ENCODE peak calls at places on chromosomes 1 and 21, in nine cellular contexts. M is CD8-positive, alpha-beta T cell; U is OCI-LY7; Z is adrenal gland; T is tibial artery; P is astrocyte; L is heart left ventricle; I is lower lobe of right lung; K is stomach. S is an unnamed sample.

GRCh38 chr1:151311589-151312331 is 15.5 kb downstream of the PI4KB start:
- DNase-seq in U (no peak), I (peak), L (peak), P (peak), K (peak), Z (peak), M (peak), T (peak), S (no peak)

GRCh38 chr21:44516342-44516741 is 23.7 kb downstream of the KRTAP10-1 start:
- DNase-seq in K (no peak), L (no peak), P (no peak), T (no peak), U (no peak), M (no peak), Z (no peak), I (peak), S (no peak)

GRCh38 chr1:153790282-153790995 is 15.2 kb downstream of the SLC27A3 start:
- DNase-seq in T (peak), L (peak), P (peak), U (no peak), I (peak), Z (peak), K (peak), M (no peak), S (peak)

GRCh38 chr1:26302733-26303405 is 3.6 kb downstream of the UBXN11 start:
- DNase-seq in P (peak), Z (no peak), T (no peak), K (no peak), I (no peak), L (no peak), U (no peak), M (no peak), S (no peak)

GRCh38 chr1:21510113-21510493 is 880 bp downstream of the ALPL start:
- DNase-seq in I (no peak), U (no peak), M (no peak), K (no peak), P (no peak), T (no peak), L (no peak), Z (no peak), S (no peak)

GRCh38 chr1:54711536-54711935 is 4.1 kb upstream of the TTC4 start:
- DNase-seq in U (no peak), I (no peak), T (no peak), K (no peak), P (no peak), M (no peak), Z (no peak), L (no peak), S (no peak)

GRCh38 chr1:115323366-115324004 is 14.6 kb downstream of the NGF start:
- DNase-seq in T (no peak), U (no peak), I (no peak), Z (no peak), K (no peak), L (no peak), M (no peak), P (no peak), S (no peak)

GRCh38 chr1:208829601-208830000 is 585.4 kb upstream of the PLXNA2 start:
- DNase-seq in M (no peak), T (no peak), Z (no peak), K (no peak), P (no peak), I (no peak), U (no peak), L (no peak), S (no peak)

GRCh38 chr1:200386416-200386815 is 23.4 kb downstream of the ZNF281 start:
- DNase-seq in K (no peak), L (no peak), Z (no peak), M (no peak), U (no peak), P (peak), T (no peak), I (no peak), S (no peak)

GRCh38 chr21:17391811-17392340 is 121.0 kb upstream of the CXADR start:
- DNase-seq in L (no peak), Z (no peak), M (no peak), U (no peak), K (no peak), P (no peak), T (no peak), I (no peak), S (no peak)

GRCh38 chr1:22142315-22143064 is 407 bp downstream of the WNT4 start:
- DNase-seq in I (no peak), K (peak), P (no peak), Z (no peak), L (no peak), U (no peak), T (no peak), M (no peak), S (no peak)

GRCh38 chr21:28473530-28474225 is 519.0 kb downstream of the LTN1 start:
- DNase-seq in Z (no peak), T (no peak), L (no peak), K (no peak), U (no peak), M (no peak), I (no peak), P (no peak), S (no peak)

GRCh38 chr1:208089971-208090755 is 154.0 kb downstream of the PLXNA2 start:
- DNase-seq in M (no peak), K (no peak), L (peak), P (peak), I (no peak), U (no peak), T (peak), Z (no peak), S (no peak)

GRCh38 chr1:176211395-176212165 is 4.5 kb upstream of the COP1 start:
- DNase-seq in M (no peak), I (no peak), K (no peak), U (no peak), Z (no peak), L (no peak), T (no peak), P (no peak), S (no peak)

GRCh38 chr1:36643391-36644270 is 160.9 kb upstream of the CSF3R start:
- DNase-seq in Z (no peak), M (no peak), L (no peak), U (peak), K (no peak), I (no peak), P (no peak), T (no peak), S (no peak)

DNA sequence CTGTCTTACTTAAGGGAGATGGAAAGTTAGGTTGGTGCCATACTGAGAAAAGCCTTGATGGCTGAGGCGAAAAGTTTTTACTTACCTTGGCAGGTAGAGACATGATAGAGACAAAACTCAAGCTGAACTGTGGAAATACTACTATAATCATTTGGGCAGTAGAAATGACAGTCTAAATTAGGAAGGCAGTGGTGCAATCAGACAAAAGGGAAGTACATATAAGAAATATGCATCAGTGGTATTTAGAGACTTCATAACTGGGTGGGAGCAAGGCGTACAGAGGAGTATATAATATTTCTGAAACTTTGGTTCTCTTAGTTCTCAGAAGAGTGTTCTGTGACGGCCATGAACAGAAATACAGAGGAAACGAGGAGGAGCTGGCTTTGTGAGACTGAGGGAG is 2.4 kb upstream of the CEP350 start:
- DNase-seq in L (no peak), U (no peak), T (no peak), P (no peak), I (no peak), K (no peak), Z (no peak), M (no peak), S (no peak)
- H3K4me3 ChIP-seq in L (no peak), U (no peak), T (no peak), P (no peak), I (no peak), K (no peak), Z (no peak), M (no peak), S (no peak)

GRCh38 chr1:84724128-84724860 is 34.0 kb upstream of the SSX2IP start:
- DNase-seq in U (peak), T (no peak), P (no peak), M (peak), Z (no peak), I (peak), K (no peak), L (peak), S (no peak)
- TF ChIP-seq CTCF in U (peak), T (no peak), P (peak), M (peak), Z (no peak), I (peak), K (no peak), L (no peak), S (no peak)

GRCh38 chr1:103058393-103058792 is 49.9 kb downstream of the COL11A1 start:
- DNase-seq in U (no peak), P (no peak), Z (no peak), T (no peak), K (no peak), L (no peak), M (no peak), I (no peak), S (no peak)

GRCh38 chr1:103069201-103069600 is 39.1 kb downstream of the COL11A1 start:
- DNase-seq in T (no peak), M (no peak), U (no peak), L (no peak), Z (no peak), I (no peak), K (no peak), P (no peak), S (no peak)

GRCh38 chr1:103063911-103064310 is 44.4 kb downstream of the COL11A1 start:
- DNase-seq in T (no peak), U (no peak), Z (no peak), L (no peak), I (no peak), P (no peak), M (no peak), K (no peak), S (no peak)
- H3K27ac ChIP-seq in T (no peak), U (no peak), Z (no peak), L (no peak), I (no peak), P (no peak), M (no peak), K (no peak), S (no peak)

GRCh38 chr1:107952989-107953388 is 12.0 kb downstream of the VAV3 start:
- DNase-seq in Z (peak), K (no peak), L (no peak), U (peak), P (no peak), T (no peak), I (no peak), M (no peak), S (no peak)

GRCh38 chr1:107949467-107950253 is 15.3 kb downstream of the VAV3 start:
- DNase-seq in L (no peak), P (no peak), I (no peak), K (no peak), M (no peak), T (no peak), Z (no peak), U (no peak), S (no peak)

GRCh38 chr1:107954121-107954520 is 10.9 kb downstream of the VAV3 start:
- DNase-seq in L (no peak), K (no peak), Z (no peak), I (no peak), T (no peak), P (no peak), U (no peak), M (no peak), S (no peak)

GRCh38 chr1:107953551-107953950 is 11.4 kb downstream of the VAV3 start:
- DNase-seq in P (no peak), K (no peak), L (no peak), Z (no peak), T (no peak), M (no peak), I (no peak), U (no peak), S (no peak)

GRCh38 chr1:107950434-107950833 is 14.5 kb downstream of the VAV3 start:
- DNase-seq in K (no peak), M (no peak), Z (no peak), T (no peak), P (no peak), I (no peak), U (no peak), L (no peak), S (no peak)
- H3K4me3 ChIP-seq in K (no peak), M (no peak), Z (no peak), T (no peak), P (no peak), I (no peak), U (no peak), L (no peak), S (no peak)

GRCh38 chr1:158611916-158612315 is 6.8 kb downstream of the OR10Z1 start:
- DNase-seq in K (no peak), M (no peak), I (no peak), L (no peak), T (no peak), P (no peak), Z (no peak), U (no peak), S (no peak)

GRCh38 chr1:158613764-158614163 is 8.7 kb downstream of the OR10Z1 start:
- DNase-seq in P (no peak), M (no peak), Z (no peak), I (no peak), U (no peak), T (no peak), K (no peak), L (no peak), S (no peak)
- TF ChIP-seq CTCF in P (no peak), M (no peak), Z (no peak), I (no peak), U (no peak), T (no peak), K (no peak), L (no peak), S (no peak)

DNA sequence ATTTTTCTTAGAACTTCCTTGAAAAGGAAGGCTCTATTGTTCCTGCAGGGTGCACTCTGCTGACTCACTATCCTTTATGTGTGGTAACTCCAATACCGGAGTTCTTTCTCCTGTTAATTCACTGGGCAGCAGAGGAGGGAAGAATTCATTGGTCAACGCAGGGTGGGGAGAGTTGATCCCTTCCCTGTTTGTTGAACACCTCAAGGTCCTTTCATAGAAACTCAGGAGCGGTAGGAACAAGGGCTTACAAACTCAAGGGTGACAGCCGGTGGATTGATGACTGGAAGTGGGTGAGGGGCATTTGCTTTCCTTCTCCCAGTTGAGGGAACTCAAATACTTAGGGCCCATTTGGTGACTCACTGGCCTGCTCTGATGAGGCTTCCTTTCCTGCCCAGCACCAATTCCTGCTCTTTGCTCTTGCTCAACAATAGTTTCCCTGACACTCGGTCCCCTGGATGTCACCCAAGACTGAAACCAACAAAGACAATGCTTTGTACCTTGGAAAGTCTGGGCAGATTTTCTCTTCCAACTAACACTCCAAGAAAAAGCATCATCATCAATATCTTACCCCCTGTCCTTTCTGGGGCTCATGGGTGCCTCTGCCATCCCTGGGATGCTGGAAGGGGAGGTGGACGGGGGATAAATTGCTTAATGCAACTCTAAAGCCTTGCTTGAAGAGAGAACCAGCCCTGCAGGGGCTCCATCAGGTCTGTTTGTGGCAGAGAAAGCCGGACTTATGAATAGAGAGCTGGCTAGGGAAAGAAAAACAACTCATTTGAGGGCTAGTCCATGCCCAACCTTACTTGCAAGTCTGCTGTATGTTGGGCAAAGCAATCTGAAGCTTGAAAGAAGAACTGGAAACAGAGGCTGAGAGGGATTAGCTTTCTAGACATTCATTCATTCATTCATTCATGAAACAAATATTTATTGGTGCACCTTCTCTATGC is 9.3 kb downstream of the SLC26A9 start:
- DNase-seq in L (no peak), P (peak), K (no peak), U (no peak), Z (peak), M (no peak), I (no peak), T (no peak), S (peak)
- H3K27ac ChIP-seq in L (no peak), P (peak), K (peak), U (no peak), Z (no peak), M (no peak), I (peak), T (no peak), S (peak)

DNA sequence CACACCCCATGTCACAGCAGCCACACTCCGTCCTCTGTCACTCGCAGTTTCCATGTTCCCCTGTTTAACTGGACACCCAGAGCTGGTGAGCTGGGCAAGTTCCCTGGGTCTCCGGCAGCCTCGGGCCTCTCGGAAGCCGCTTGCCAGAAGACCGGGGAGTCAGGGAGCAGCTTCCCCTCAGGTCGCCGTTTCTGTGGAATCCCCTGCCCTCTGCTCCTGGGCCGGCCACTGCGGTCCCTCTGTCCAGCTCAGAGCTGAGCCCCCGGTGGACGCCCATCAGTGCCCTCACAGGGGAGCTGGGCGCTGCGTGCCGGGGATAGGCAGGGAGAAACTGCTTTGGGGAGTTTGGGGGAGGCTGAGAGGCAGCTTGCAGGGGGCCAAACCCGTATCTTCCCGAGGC is 37.7 kb downstream of the KCNAB2 start:
- DNase-seq in L (no peak), Z (no peak), P (no peak), U (no peak), K (no peak), I (no peak), T (no peak), M (no peak), S (no peak)
- H3K4me3 ChIP-seq in L (no peak), Z (no peak), P (no peak), U (no peak), K (no peak), I (no peak), T (no peak), M (no peak), S (no peak)

S was measured in dorsolateral prefrontal cortex.